ENCODE peak calls at places on chromosomes 4 and X, in seven cellular contexts. Y is T-helper 2 cell; E is Right ventricle myocardium inferior; P is ACHN; D is GF-D8; G is stimulated activated CD8-positive, alpha-beta memory T cell treated with anti-CD3 and anti-CD28 coated beads, Interleukin-4, amount 100 ng/mL, for 4 hours; I is effector CD4-positive, alpha-beta T cell. C is an unnamed sample.

GRCh38 chr4:129455462-129455861 is 359.5 kb downstream of the C4orf33 start:
- DNase-seq in Y (no peak), E (no peak), P (no peak), D (no peak), G (no peak), I (no peak), C (no peak)

GRCh38 chr4:154368060-154368459 is 123.5 kb downstream of the DCHS2 start:
- DNase-seq in Y (no peak), E (no peak), P (no peak), D (no peak), G (no peak), I (no peak), C (no peak)

GRCh38 chrX:40434947-40435346 is 145.8 kb upstream of the ATP6AP2 start:
- DNase-seq in Y (no peak), E (no peak), P (no peak), D (no peak), G (no peak), I (no peak), C (no peak)

GRCh38 chr4:12486995-12487394 is 997.1 kb downstream of the RAB28 start:
- DNase-seq in Y (no peak), E (peak), P (no peak), D (no peak), G (no peak), I (no peak), C (no peak)

GRCh38 chr4:826508-827208 is 729 bp upstream of the CPLX1 start:
- DNase-seq in Y (no peak), E (peak), P (no peak), D (no peak), G (no peak), I (no peak), C (peak)

GRCh38 chrX:21004835-21005234 is 369.4 kb upstream of the CNKSR2 start:
- DNase-seq in Y (no peak), E (no peak), P (peak), D (no peak), G (no peak), I (no peak), C (no peak)

GRCh38 chr4:111027526-111027925 is 404.6 kb upstream of the PITX2 start:
- DNase-seq in Y (no peak), E (no peak), P (no peak), D (no peak), G (no peak), I (no peak), C (no peak)

GRCh38 chr4:187422655-187423054 is 572.9 kb upstream of the ZFP42 start:
- DNase-seq in Y (no peak), E (no peak), P (no peak), D (no peak), G (no peak), I (no peak), C (no peak)

GRCh38 chrX:11944486-11944885 is 186.4 kb downstream of the MSL3 start:
- DNase-seq in Y (no peak), E (no peak), P (peak), D (no peak), G (no peak), I (no peak), C (no peak)

GRCh38 chrX:74779175-74779574 is 146.1 kb downstream of the NEXMIF start:
- DNase-seq in Y (no peak), E (no peak), P (no peak), D (no peak), G (no peak), I (no peak), C (no peak)

GRCh38 chrX:74911494-74911893 is 13.8 kb downstream of the NEXMIF start:
- DNase-seq in Y (no peak), E (no peak), P (no peak), D (no peak), G (no peak), I (no peak), C (no peak)

GRCh38 chr4:181951265-181951664 is 291.9 kb upstream of the TENM3 start:
- DNase-seq in Y (no peak), E (no peak), P (no peak), D (no peak), G (no peak), I (no peak), C (no peak)

GRCh38 chr4:142925161-142925560 is 79.1 kb upstream of the INPP4B start:
- DNase-seq in Y (no peak), E (no peak), P (no peak), D (no peak), G (no peak), I (no peak), C (no peak)

GRCh38 chrX:9352683-9353430 is 112.0 kb upstream of the TBL1X start:
- DNase-seq in Y (no peak), E (no peak), P (no peak), D (peak), G (no peak), I (no peak), C (no peak)

GRCh38 chr4:14827111-14827510 is 175.2 kb upstream of the CPEB2 start:
- DNase-seq in Y (no peak), E (no peak), P (no peak), D (no peak), G (no peak), I (no peak), C (no peak)

GRCh38 chr4:153159016-153159415 is 45.2 kb upstream of the TRIM2 start:
- DNase-seq in Y (no peak), E (no peak), P (no peak), D (no peak), G (no peak), I (no peak), C (no peak)

GRCh38 chrX:110671068-110671803 is 124.4 kb downstream of the CHRDL1 start:
- DNase-seq in Y (no peak), E (no peak), P (no peak), D (peak), G (no peak), I (no peak), C (no peak)

GRCh38 chr4:82842593-82842992 is 44.0 kb upstream of the SCD5 start:
- DNase-seq in Y (no peak), E (no peak), P (peak), D (no peak), G (no peak), I (no peak), C (no peak)

GRCh38 chrX:132030264-132030663 is 7.2 kb downstream of the STK26 start:
- DNase-seq in Y (no peak), E (no peak), P (no peak), D (no peak), G (no peak), I (no peak), C (no peak)

GRCh38 chr4:52750819-52751348 is 341 bp downstream of the ERVMER34-1 start:
- DNase-seq in Y (no peak), E (no peak), P (no peak), D (no peak), G (no peak), I (no peak), C (no peak)

GRCh38 chr4:10243856-10244255 is 127.3 kb upstream of the WDR1 start:
- DNase-seq in Y (no peak), E (no peak), P (no peak), D (no peak), G (no peak), I (no peak), C (no peak)

GRCh38 chr4:110003401-110004187 is 90.9 kb downstream of the EGF start:
- DNase-seq in Y (no peak), E (no peak), P (no peak), D (no peak), G (no peak), I (no peak), C (no peak)

GRCh38 chr4:79147251-79147650 is 178.6 kb downstream of the NAA11 start:
- DNase-seq in Y (no peak), E (no peak), P (no peak), D (no peak), G (no peak), I (no peak), C (no peak)

GRCh38 chr4:177681902-177682301 is 239.7 kb upstream of the AGA start:
- DNase-seq in Y (no peak), E (no peak), P (no peak), D (no peak), G (no peak), I (no peak), C (no peak)

GRCh38 chrX:8845060-8845459 is 43.9 kb upstream of the FAM9A start:
- DNase-seq in Y (no peak), E (no peak), P (peak), D (no peak), G (no peak), I (no peak), C (no peak)

GRCh38 chr4:2886622-2887021 is 43.0 kb downstream of the ADD1 start:
- DNase-seq in Y (no peak), E (no peak), P (no peak), D (no peak), G (no peak), I (no peak), C (no peak)

C was measured in mesenteric fat pad.